ENCODE peak calls at places on chromosomes 13 and 19, in six cellular contexts. One of them, this sample, is unnamed.

GRCh38 chr19:8094336-8094735 is 41.8 kb downstream of the CCL25 start:
- DNase-seq in OCI-LY7: no peak
- DNase-seq in CD4-positive, alpha-beta memory T cell: no peak
- DNase-seq in breast epithelium: no peak
- DNase-seq in T-helper 9 cell: no peak
- DNase-seq in C1 segment of cervical spinal cord: no peak
- DNase-seq in this sample: no peak

GRCh38 chr19:41872775-41873647 is 4.1 kb upstream of the CD79A start:
- DNase-seq in OCI-LY7: peak
- DNase-seq in CD4-positive, alpha-beta memory T cell: peak
- DNase-seq in breast epithelium: peak
- DNase-seq in T-helper 9 cell: peak
- DNase-seq in C1 segment of cervical spinal cord: peak
- DNase-seq in this sample: peak

GRCh38 chr13:88176231-88176630 is 505.1 kb downstream of the SLITRK5 start:
- DNase-seq in OCI-LY7: no peak
- DNase-seq in CD4-positive, alpha-beta memory T cell: no peak
- DNase-seq in breast epithelium: no peak
- DNase-seq in T-helper 9 cell: no peak
- DNase-seq in C1 segment of cervical spinal cord: no peak
- DNase-seq in this sample: no peak

GRCh38 chr19:29806098-29806866 is 5.5 kb upstream of the CCNE1 start:
- DNase-seq in OCI-LY7: no peak
- DNase-seq in CD4-positive, alpha-beta memory T cell: no peak
- DNase-seq in breast epithelium: no peak
- DNase-seq in T-helper 9 cell: no peak
- DNase-seq in C1 segment of cervical spinal cord: no peak
- DNase-seq in this sample: no peak

GRCh38 chr19:29771708-29772415 is 39.9 kb upstream of the CCNE1 start:
- DNase-seq in OCI-LY7: peak
- DNase-seq in CD4-positive, alpha-beta memory T cell: peak
- DNase-seq in breast epithelium: no peak
- DNase-seq in T-helper 9 cell: no peak
- DNase-seq in C1 segment of cervical spinal cord: no peak
- DNase-seq in this sample: no peak

GRCh38 chr13:51240888-51241475 is 18.8 kb downstream of the FAM124A start:
- DNase-seq in OCI-LY7: no peak
- DNase-seq in CD4-positive, alpha-beta memory T cell: no peak
- DNase-seq in breast epithelium: peak
- DNase-seq in T-helper 9 cell: no peak
- DNase-seq in C1 segment of cervical spinal cord: no peak
- DNase-seq in this sample: no peak

GRCh38 chr19:13428352-13428751 is 77.9 kb downstream of the CACNA1A start:
- DNase-seq in OCI-LY7: peak
- DNase-seq in CD4-positive, alpha-beta memory T cell: peak
- DNase-seq in breast epithelium: no peak
- DNase-seq in T-helper 9 cell: no peak
- DNase-seq in C1 segment of cervical spinal cord: no peak
- DNase-seq in this sample: no peak

GRCh38 chr19:7799640-7800355 is 30.2 kb upstream of the EVI5L start:
- DNase-seq in OCI-LY7: peak
- DNase-seq in CD4-positive, alpha-beta memory T cell: peak
- DNase-seq in breast epithelium: peak
- DNase-seq in T-helper 9 cell: peak
- DNase-seq in C1 segment of cervical spinal cord: peak
- DNase-seq in this sample: peak

GRCh38 chr19:56983148-56983547 is 136.6 kb upstream of the USP29 start:
- DNase-seq in OCI-LY7: no peak
- DNase-seq in CD4-positive, alpha-beta memory T cell: no peak
- DNase-seq in breast epithelium: no peak
- DNase-seq in T-helper 9 cell: no peak
- DNase-seq in C1 segment of cervical spinal cord: no peak
- DNase-seq in this sample: no peak

GRCh38 chr13:59034198-59034597 is 1129.5 kb downstream of the DIAPH3 start:
- DNase-seq in OCI-LY7: no peak
- DNase-seq in CD4-positive, alpha-beta memory T cell: no peak
- DNase-seq in breast epithelium: no peak
- DNase-seq in T-helper 9 cell: no peak
- DNase-seq in C1 segment of cervical spinal cord: no peak
- DNase-seq in this sample: no peak

GRCh38 chr19:17942181-17942580 is 9.4 kb downstream of the CCDC124 start:
- DNase-seq in OCI-LY7: no peak
- DNase-seq in CD4-positive, alpha-beta memory T cell: no peak
- DNase-seq in breast epithelium: no peak
- DNase-seq in T-helper 9 cell: no peak
- DNase-seq in C1 segment of cervical spinal cord: no peak
- DNase-seq in this sample: no peak

GRCh38 chr19:5118026-5118425 is 149.1 kb downstream of the KDM4B start:
- DNase-seq in OCI-LY7: no peak
- DNase-seq in CD4-positive, alpha-beta memory T cell: no peak
- DNase-seq in breast epithelium: no peak
- DNase-seq in T-helper 9 cell: no peak
- DNase-seq in C1 segment of cervical spinal cord: no peak
- DNase-seq in this sample: no peak

GRCh38 chr19:2728783-2729387 is 7.7 kb upstream of the DIRAS1 start:
- DNase-seq in OCI-LY7: no peak
- DNase-seq in CD4-positive, alpha-beta memory T cell: no peak
- DNase-seq in breast epithelium: no peak
- DNase-seq in T-helper 9 cell: no peak
- DNase-seq in C1 segment of cervical spinal cord: no peak
- DNase-seq in this sample: no peak

GRCh38 chr13:113552079-113552478 is 32.5 kb upstream of the TFDP1 start:
- DNase-seq in OCI-LY7: no peak
- DNase-seq in CD4-positive, alpha-beta memory T cell: no peak
- DNase-seq in breast epithelium: no peak
- DNase-seq in T-helper 9 cell: no peak
- DNase-seq in C1 segment of cervical spinal cord: no peak
- DNase-seq in this sample: no peak

GRCh38 chr13:68027311-68027710 is 797.2 kb upstream of the PCDH9 start:
- DNase-seq in OCI-LY7: no peak
- DNase-seq in CD4-positive, alpha-beta memory T cell: no peak
- DNase-seq in breast epithelium: no peak
- DNase-seq in T-helper 9 cell: no peak
- DNase-seq in C1 segment of cervical spinal cord: no peak
- DNase-seq in this sample: no peak

GRCh38 chr13:67283602-67284001 is 53.5 kb upstream of the PCDH9 start:
- DNase-seq in OCI-LY7: no peak
- DNase-seq in CD4-positive, alpha-beta memory T cell: no peak
- DNase-seq in breast epithelium: no peak
- DNase-seq in T-helper 9 cell: no peak
- DNase-seq in C1 segment of cervical spinal cord: no peak
- DNase-seq in this sample: no peak

GRCh38 chr13:50588736-50589135 is 254.8 kb downstream of the DLEU7 start:
- DNase-seq in OCI-LY7: no peak
- DNase-seq in CD4-positive, alpha-beta memory T cell: no peak
- DNase-seq in breast epithelium: no peak
- DNase-seq in T-helper 9 cell: no peak
- DNase-seq in C1 segment of cervical spinal cord: no peak
- DNase-seq in this sample: no peak

GRCh38 chr13:112446867-112447266 is 70.7 kb downstream of the SPACA7 start:
- DNase-seq in OCI-LY7: no peak
- DNase-seq in CD4-positive, alpha-beta memory T cell: no peak
- DNase-seq in breast epithelium: no peak
- DNase-seq in T-helper 9 cell: no peak
- DNase-seq in C1 segment of cervical spinal cord: no peak
- DNase-seq in this sample: no peak

GRCh38 chr19:23345838-23346237 is 49.4 kb downstream of the ZNF91 start:
- DNase-seq in OCI-LY7: no peak
- DNase-seq in CD4-positive, alpha-beta memory T cell: no peak
- DNase-seq in breast epithelium: no peak
- DNase-seq in T-helper 9 cell: no peak
- DNase-seq in C1 segment of cervical spinal cord: no peak
- DNase-seq in this sample: no peak

GRCh38 chr13:105016266-105016665 is 1519.2 kb downstream of the EFNB2 start:
- DNase-seq in OCI-LY7: no peak
- DNase-seq in CD4-positive, alpha-beta memory T cell: no peak
- DNase-seq in breast epithelium: no peak
- DNase-seq in T-helper 9 cell: no peak
- DNase-seq in C1 segment of cervical spinal cord: no peak
- DNase-seq in this sample: no peak